ENCODE peak calls at places on chromosome 16, in six cellular contexts. C is lower lobe of right lung, U is activated T-helper 1 cell treated with Interleukin-2 at 50 U/mL for 16 hours, S is GM18507, V is Caki2, H is NCI-H748 treated with DMSO at 0.1 percent for 48 hours. R is an unnamed sample.

GRCh38 chr16:57000271-57001025 is 11.1 kb downstream of the NLRC5 start:
- DNase-seq in C (no peak), U (no peak), S (peak), V (peak), H (no peak), R (peak)

GRCh38 chr16:77183137-77183536 is 7.9 kb upstream of the MON1B start:
- DNase-seq in C (no peak), U (no peak), S (no peak), V (no peak), H (no peak), R (no peak)

GRCh38 chr16:56120447-56121155 is 70.7 kb upstream of the GNAO1 start:
- DNase-seq in C (no peak), U (no peak), S (no peak), V (peak), H (no peak), R (no peak)

GRCh38 chr16:73565263-73565662 is 517.3 kb upstream of the ZFHX3 start:
- DNase-seq in C (no peak), U (no peak), S (no peak), V (no peak), H (peak), R (no peak)

GRCh38 chr16:69838417-69838990 is 76.4 kb downstream of the WWP2 start:
- DNase-seq in C (no peak), U (no peak), S (no peak), V (no peak), H (no peak), R (no peak)

GRCh38 chr16:66429290-66429962 is 2.3 kb downstream of the BEAN1 start:
- DNase-seq in C (no peak), U (no peak), S (no peak), V (no peak), H (no peak), R (no peak)

GRCh38 chr16:66862023-66862520 is 17.9 kb downstream of the CA7 start:
- DNase-seq in C (no peak), U (no peak), S (no peak), V (no peak), H (no peak), R (peak)

GRCh38 chr16:71293921-71294320 is 4.7 kb upstream of the CMTR2 start:
- DNase-seq in C (no peak), U (no peak), S (no peak), V (no peak), H (no peak), R (no peak)

GRCh38 chr16:87160218-87160617 is 157.0 kb downstream of the C16orf95 start:
- DNase-seq in C (no peak), U (no peak), S (no peak), V (no peak), H (no peak), R (peak)

GRCh38 chr16:87328846-87329245 is 11.7 kb upstream of the C16orf95 start:
- DNase-seq in C (peak), U (no peak), S (no peak), V (no peak), H (no peak), R (peak)

GRCh38 chr16:69417537-69418199 is 6.8 kb upstream of the CYB5B start:
- DNase-seq in C (no peak), U (no peak), S (no peak), V (peak), H (no peak), R (no peak)

GRCh38 chr16:28990375-28991040 is 5.7 kb downstream of the LAT start:
- DNase-seq in C (no peak), U (peak), S (no peak), V (no peak), H (no peak), R (no peak)